ENCODE peak calls at places on chromosomes 5 and 9, in seven cellular contexts. H is CD4-positive, alpha-beta memory T cell; V is hepatic stellate cell; K is activated CD8-positive, alpha-beta memory T cell treated with anti-CD3 and anti-CD28 coated beads for 4 hours; L is activated CD4-positive, alpha-beta T cell treated with anti-CD3 and anti-CD28 coated beads, Interleukin-2, amount 50 U/mL, for 48 hours; G is smooth muscle cell of the brain vasculature; U is osteocyte. W is an unnamed sample.

GRCh38 chr9:77879344-77880089 is 152.1 kb downstream of the GNAQ start:
- DNase-seq in G (no peak), V (no peak), U (no peak), H (no peak), K (no peak), L (no peak), W (no peak)

GRCh38 chr9:131174681-131175239 is 49.4 kb downstream of the NUP214 start:
- DNase-seq in H (no peak), G (no peak), V (no peak), L (no peak), K (no peak), U (no peak), W (no peak)

GRCh38 chr9:86098793-86099694 is at the start of gene GOLM1:
- DNase-seq in G (no peak), H (no peak), V (peak), U (peak), K (no peak), L (peak), W (peak)

GRCh38 chr9:125119643-125120286 is 23.6 kb downstream of the SCAI start:
- DNase-seq in G (no peak), V (no peak), U (peak), K (no peak), H (no peak), L (no peak), W (no peak)

GRCh38 chr9:97807681-97808080 is 45.3 kb upstream of the FOXE1 start:
- DNase-seq in G (no peak), V (no peak), L (no peak), K (no peak), H (no peak), U (no peak), W (no peak)

GRCh38 chr9:128192601-128193371 is 1.4 kb upstream of the CIZ1 start:
- DNase-seq in U (no peak), V (peak), H (peak), G (no peak), K (no peak), L (no peak), W (no peak)

GRCh38 chr5:54644226-54644625 is 126.7 kb downstream of the SNX18 start:
- DNase-seq in U (no peak), K (no peak), V (no peak), G (no peak), L (no peak), H (no peak), W (no peak)

GRCh38 chr9:88587885-88588628 is 53.1 kb downstream of the NXNL2 start:
- DNase-seq in V (no peak), U (peak), L (no peak), H (no peak), K (no peak), G (no peak), W (no peak)

GRCh38 chr5:51566940-51567339 is 183.7 kb downstream of the ISL1 start:
- DNase-seq in V (no peak), K (no peak), H (no peak), L (no peak), G (no peak), U (no peak), W (no peak)

GRCh38 chr9:16710888-16711287 is 159.6 kb downstream of the BNC2 start:
- DNase-seq in G (no peak), H (no peak), U (no peak), K (no peak), L (no peak), V (no peak), W (no peak)

GRCh38 chr5:169367861-169368260 is 66.9 kb upstream of the SLIT3 start:
- DNase-seq in H (no peak), U (no peak), K (no peak), L (no peak), V (no peak), G (no peak), W (no peak)

GRCh38 chr5:150272531-150272930 is 17.0 kb downstream of the CAMK2A start:
- DNase-seq in U (no peak), K (no peak), H (no peak), V (peak), L (no peak), G (no peak), W (no peak)

GRCh38 chr9:121699271-121700164 is 48.1 kb downstream of the DAB2IP start:
- DNase-seq in U (no peak), L (peak), V (peak), G (no peak), K (peak), H (no peak), W (peak)

GRCh38 chr5:23721336-23721735 is 213.9 kb downstream of the PRDM9 start:
- DNase-seq in G (no peak), L (no peak), H (no peak), U (no peak), V (no peak), K (no peak), W (no peak)

GRCh38 chr5:149441986-149442385 is 62.9 kb upstream of the IL17B start:
- DNase-seq in K (no peak), L (no peak), U (no peak), H (no peak), G (no peak), V (no peak), W (no peak)

GRCh38 chr5:172146748-172147092 is 41.3 kb downstream of the STK10 start:
- DNase-seq in V (no peak), G (no peak), L (no peak), H (no peak), U (no peak), K (no peak), W (no peak)

GRCh38 chr9:82601272-82601835 is 461.6 kb downstream of the RASEF start:
- DNase-seq in V (peak), H (no peak), K (no peak), G (no peak), L (no peak), U (no peak), W (no peak)

GRCh38 chr5:143717400-143717799 is 94.6 kb upstream of the HMHB1 start:
- DNase-seq in K (no peak), V (peak), U (no peak), H (no peak), G (no peak), L (no peak), W (no peak)

GRCh38 chr9:114051706-114052105 is 26.4 kb downstream of the AMBP start:
- DNase-seq in V (no peak), G (no peak), U (no peak), K (no peak), H (no peak), L (no peak), W (no peak)

GRCh38 chr5:9774472-9775079 is 144.4 kb upstream of the TAS2R1 start:
- DNase-seq in V (no peak), G (no peak), K (no peak), L (no peak), H (no peak), U (no peak), W (no peak)

GRCh38 chr5:37738057-37738691 is 101.7 kb downstream of the GDNF start:
- DNase-seq in G (no peak), L (no peak), V (peak), K (no peak), U (no peak), H (peak), W (peak)

GRCh38 chr9:94656190-94656589 is 16.9 kb upstream of the FBP1 start:
- DNase-seq in U (no peak), H (peak), V (no peak), L (peak), G (no peak), K (no peak), W (no peak)

W was measured in effector memory CD8-positive, alpha-beta T cell.